ENCODE peak calls at places on chromosome 13, in seven cellular contexts. C is DND-41; T is ascending aorta; B is vagina; V is stomach; H is Peyer's patch; Q is effector memory CD4-positive, alpha-beta T cell. D is an unnamed sample.
A peak's percentile ranks its signal among the peaks of the same experiment; 100 is the strongest.

GRCh38 chr13:76832258-76832988 is 53.8 kb downstream of the KCTD12 start:
- DNase-seq in C (no peak), T (no peak), B (no peak), V (no peak), H (no peak), Q (no peak), D (no peak)

GRCh38 chr13:53501387-53501786 is 472.8 kb downstream of the OLFM4 start:
- DNase-seq in C (no peak), T (no peak), B (no peak), V (no peak), H (no peak), Q (no peak), D (no peak)

GRCh38 chr13:31090921-31091624 is 70.6 kb downstream of the HSPH1 start:
- DNase-seq in C (no peak), T (peak; percentile 52), B (peak; percentile 64), V (no peak), H (no peak), Q (no peak), D (no peak)

GRCh38 chr13:34249546-34249945 is 431.6 kb downstream of the RFC3 start:
- DNase-seq in C (no peak), T (no peak), B (no peak), V (no peak), H (no peak), Q (no peak), D (no peak)

GRCh38 chr13:42361701-42362100 is 89.7 kb downstream of the AKAP11 start:
- DNase-seq in C (no peak), T (no peak), B (no peak), V (no peak), H (no peak), Q (no peak), D (no peak)

GRCh38 chr13:27293873-27294515 is 23.4 kb downstream of the RASL11A start:
- DNase-seq in C (no peak), T (no peak), B (no peak), V (no peak), H (no peak), Q (no peak), D (no peak)

GRCh38 chr13:36918246-36919060 is 1.6 kb downstream of the SMAD9 start:
- DNase-seq in C (no peak), T (no peak), B (no peak), V (no peak), H (no peak), Q (no peak), D (no peak)

GRCh38 chr13:110363009-110363408 is 55.9 kb downstream of the COL4A2 start:
- DNase-seq in C (no peak), T (peak; percentile 81), B (no peak), V (no peak), H (no peak), Q (no peak), D (no peak)

GRCh38 chr13:18943721-18944391 is 237.8 kb downstream of the TUBA3C start:
- DNase-seq in C (no peak), T (no peak), B (no peak), V (no peak), H (peak; percentile 30), Q (no peak), D (no peak)

GRCh38 chr13:25493930-25494707 is 122.3 kb downstream of the ATP8A2 start:
- DNase-seq in C (peak; percentile 10), T (no peak), B (no peak), V (no peak), H (no peak), Q (no peak), D (no peak)

GRCh38 chr13:80168089-80168850 is 172.7 kb downstream of the SPRY2 start:
- DNase-seq in C (no peak), T (no peak), B (no peak), V (no peak), H (no peak), Q (no peak), D (no peak)

GRCh38 chr13:73874460-73874859 is 259.7 kb downstream of the KLF12 start:
- DNase-seq in C (no peak), T (no peak), B (no peak), V (no peak), H (no peak), Q (no peak), D (no peak)

DNA sequence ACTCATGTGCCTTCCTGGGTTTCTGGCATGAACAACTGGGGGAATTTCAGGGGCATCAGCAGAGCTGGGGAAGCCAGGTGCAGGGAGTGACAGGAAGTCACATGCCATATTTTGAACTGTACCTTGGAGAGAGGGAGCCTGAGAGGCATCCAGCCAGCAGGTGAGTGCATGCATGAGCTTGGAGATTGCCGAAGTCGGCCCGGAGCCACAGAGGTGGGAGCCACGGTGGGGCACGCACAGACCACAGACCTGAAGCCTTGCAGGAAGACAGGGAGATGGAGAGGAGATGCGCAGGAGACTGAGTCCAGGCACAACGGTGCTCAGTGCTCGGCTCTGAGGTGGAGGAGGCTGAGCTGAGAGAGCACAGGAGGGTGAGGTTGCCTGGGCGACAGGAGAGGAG is 55.1 kb downstream of the CDADC1 start:
- DNase-seq in C (no peak), T (peak; percentile 63), B (no peak), V (peak; percentile 55), H (no peak), Q (no peak), D (no peak)
- H3K4me1 ChIP-seq in C (peaks cover 6% of the 10 kb centered on the region), T (peaks cover 12% of the 10 kb centered on the region), B (peaks cover 39% of the 10 kb centered on the region), V (peaks cover 77% of the 10 kb centered on the region), H (peaks cover 13% of the 10 kb centered on the region), Q (no peaks in the 10 kb centered on the region), D (peaks cover 5% of the 10 kb centered on the region)

GRCh38 chr13:111510502-111511218 is 190.2 kb downstream of the TEX29 start:
- DNase-seq in C (no peak), T (no peak), B (no peak), V (peak; percentile 4), H (no peak), Q (no peak), D (no peak)
- H3K9me3 ChIP-seq in C (no peaks in the 10 kb centered on the region), T (no peaks in the 10 kb centered on the region), B (no peaks in the 10 kb centered on the region), V (no peaks in the 10 kb centered on the region), H (no peaks in the 10 kb centered on the region), Q (no peaks in the 10 kb centered on the region), D (no peaks in the 10 kb centered on the region)

GRCh38 chr13:93730780-93731179 is 504.2 kb downstream of the GPC6 start:
- DNase-seq in C (no peak), T (no peak), B (no peak), V (no peak), H (no peak), Q (no peak), D (no peak)
- H3K4me1 ChIP-seq in C (no peaks in the 10 kb centered on the region), T (peaks cover 8% of the 10 kb centered on the region), B (no peaks in the 10 kb centered on the region), V (no peaks in the 10 kb centered on the region), H (no peaks in the 10 kb centered on the region), Q (no peaks in the 10 kb centered on the region), D (no peaks in the 10 kb centered on the region)

DNA sequence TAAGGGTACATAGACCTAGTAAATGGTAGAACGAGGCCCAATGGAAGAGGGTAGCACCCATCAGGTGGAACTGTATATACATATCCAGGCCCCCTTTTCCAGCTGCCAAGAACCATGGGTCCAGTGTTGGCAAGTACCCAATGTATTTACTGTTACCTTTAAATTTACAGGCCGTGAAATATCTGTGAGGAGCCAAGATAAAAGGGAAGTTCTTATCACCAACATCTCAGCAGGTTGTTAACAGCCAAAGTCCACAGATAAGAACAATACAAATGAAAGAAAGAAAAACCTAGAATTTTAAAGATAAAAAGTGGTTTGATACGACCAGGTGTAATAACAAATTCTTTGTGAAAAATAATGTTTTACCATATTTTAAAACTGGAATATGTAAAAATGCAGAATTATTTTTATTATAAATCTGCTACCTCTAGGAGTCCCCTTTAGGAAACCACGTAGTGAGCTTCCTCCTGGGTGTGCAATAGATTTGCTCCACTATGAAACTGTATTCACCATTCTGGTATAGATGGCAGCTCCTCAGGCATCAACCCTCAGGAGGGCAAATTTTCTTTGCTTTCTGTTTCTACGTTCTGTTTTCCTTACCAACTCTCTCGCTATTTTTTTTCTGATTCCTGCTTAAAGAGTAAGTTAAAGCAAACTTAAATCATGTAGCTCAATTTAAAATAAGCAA is 292.2 kb upstream of the SLC10A2 start:
- DNase-seq in C (no peak), T (no peak), B (no peak), V (no peak), H (no peak), Q (no peak), D (no peak)
- H3K9me3 ChIP-seq in C (no peaks in the 10 kb centered on the region), T (no peaks in the 10 kb centered on the region), B (no peaks in the 10 kb centered on the region), V (peaks cover 9% of the 10 kb centered on the region), H (no peaks in the 10 kb centered on the region), Q (no peaks in the 10 kb centered on the region), D (no peaks in the 10 kb centered on the region)

DNA sequence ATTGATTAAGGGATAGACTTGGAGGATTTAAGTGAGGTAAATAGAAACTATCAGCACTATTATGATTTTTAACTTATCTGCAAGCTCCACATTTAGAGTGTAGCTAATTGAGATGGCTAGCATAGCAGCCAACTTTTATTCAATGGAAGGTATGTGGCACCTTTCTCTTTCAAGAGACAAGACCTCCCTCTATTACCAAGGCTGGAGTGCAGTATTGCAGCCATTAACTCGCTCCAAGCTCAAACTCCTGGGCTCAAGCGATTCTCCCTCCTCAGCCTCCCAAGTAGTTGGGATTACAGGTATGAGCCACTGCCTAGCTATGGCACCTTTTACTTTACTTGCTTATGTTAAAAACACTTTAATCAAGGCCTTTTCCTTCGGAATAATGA is 8.2 kb downstream of the TPT1 start:
- DNase-seq in C (no peak), T (no peak), B (no peak), V (no peak), H (no peak), Q (no peak), D (no peak)
- H3K4me1 ChIP-seq in C (peaks cover 55% of the 10 kb centered on the region), T (peaks cover 60% of the 10 kb centered on the region), B (peaks cover 76% of the 10 kb centered on the region), V (peaks cover 98% of the 10 kb centered on the region), H (peaks cover 29% of the 10 kb centered on the region), Q (peaks cover 49% of the 10 kb centered on the region), D (peaks cover 98% of the 10 kb centered on the region)

DNA sequence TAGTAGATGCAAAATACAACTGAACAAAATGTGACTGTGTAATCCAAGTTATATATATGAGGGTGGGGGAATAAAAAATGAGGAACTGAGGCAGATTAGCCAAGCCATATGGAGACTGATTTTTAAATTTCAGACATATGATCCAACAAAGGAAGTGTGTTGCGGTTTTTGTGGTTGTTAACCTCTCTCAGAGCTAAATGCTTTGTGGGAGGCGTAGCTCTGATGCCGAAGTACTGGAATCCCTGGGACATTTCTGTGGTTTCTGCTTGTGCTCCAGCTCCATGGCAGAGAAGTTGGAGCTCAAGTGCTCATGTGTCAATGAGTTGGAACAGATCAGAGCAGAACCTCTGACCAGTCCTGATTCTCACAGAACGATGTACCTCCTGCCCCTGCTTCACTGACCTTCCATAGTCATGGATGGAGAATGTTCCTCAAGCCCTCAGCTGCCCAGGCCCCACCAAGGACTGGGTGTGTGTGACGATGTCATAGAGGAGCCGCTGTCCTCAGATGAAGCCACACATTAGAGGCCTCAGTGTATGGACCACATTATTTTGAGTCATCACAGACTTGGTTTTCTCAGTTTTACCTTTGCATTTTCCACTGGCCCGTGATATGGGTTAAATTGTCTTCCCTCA is 107.6 kb downstream of the SOX1 start:
- DNase-seq in C (no peak), T (no peak), B (no peak), V (no peak), H (no peak), Q (no peak), D (no peak)
- H3K9me3 ChIP-seq in C (no peaks in the 10 kb centered on the region), T (no peaks in the 10 kb centered on the region), B (no peaks in the 10 kb centered on the region), V (peaks cover 9% of the 10 kb centered on the region), H (no peaks in the 10 kb centered on the region), Q (no peaks in the 10 kb centered on the region), D (no peaks in the 10 kb centered on the region)

GRCh38 chr13:40660270-40660669 is 6.2 kb downstream of the FOXO1 start:
- DNase-seq in C (no peak), T (no peak), B (no peak), V (no peak), H (no peak), Q (no peak), D (no peak)
- H3K4me1 ChIP-seq in C (peaks cover 2% of the 10 kb centered on the region), T (peaks cover 39% of the 10 kb centered on the region), B (peaks cover 83% of the 10 kb centered on the region), V (peaks cover 83% of the 10 kb centered on the region), H (peaks cover 30% of the 10 kb centered on the region), Q (peaks cover 48% of the 10 kb centered on the region), D (peaks cover 77% of the 10 kb centered on the region)

GRCh38 chr13:50747939-50748338 is 95.6 kb downstream of the DLEU7 start:
- DNase-seq in C (no peak), T (no peak), B (no peak), V (no peak), H (no peak), Q (no peak), D (no peak)
- H3K9me3 ChIP-seq in C (no peaks in the 10 kb centered on the region), T (no peaks in the 10 kb centered on the region), B (no peaks in the 10 kb centered on the region), V (no peaks in the 10 kb centered on the region), H (no peaks in the 10 kb centered on the region), Q (no peaks in the 10 kb centered on the region), D (no peaks in the 10 kb centered on the region)